ENCODE peak calls at places on chromosome 20, in nine cellular contexts. Q is lung; R is activated T-cell treated with anti-CD3 and anti-CD28 coated beads, Interleukin-2, amount 50 U/mL, for 72 hours; T is activated CD8-positive, alpha-beta memory T cell treated with anti-CD3 and anti-CD28 coated beads for 48 hours; S is M059J; Z is NCI-H446; V is cardiac fibroblast; Y is uterus; I is T-helper 9 cell. D is an unnamed sample.

GRCh38 chr20:19026121-19026878 is 186.1 kb upstream of the SLC24A3 start:
- DNase-seq in Q (peak; percentile 17), R (no peak), T (no peak), S (no peak), Z (no peak), V (no peak), Y (peak; percentile 69), I (no peak), D (peak; percentile 82)

GRCh38 chr20:37295001-37295400 is 5.5 kb downstream of the MANBAL start:
- DNase-seq in Q (no peak), R (peak; percentile 5), T (no peak), S (peak; percentile 100), Z (peak; percentile 17), V (peak; percentile 99), Y (peak; percentile 41), I (no peak), D (peak; percentile 87)

GRCh38 chr20:62171245-62171644 is 11.6 kb upstream of the MTG2 start:
- DNase-seq in Q (no peak), R (no peak), T (no peak), S (no peak), Z (no peak), V (no peak), Y (no peak), I (no peak), D (no peak)

GRCh38 chr20:64224344-64225165 is 31.0 kb upstream of the PCMTD2 start:
- DNase-seq in Q (no peak), R (no peak), T (no peak), S (peak; percentile 91), Z (no peak), V (peak; percentile 93), Y (no peak), I (no peak), D (no peak)

GRCh38 chr20:19966840-19967239 is 50.3 kb upstream of the NAA20 start:
- DNase-seq in Q (no peak), R (no peak), T (no peak), S (no peak), Z (no peak), V (no peak), Y (no peak), I (no peak), D (no peak)

GRCh38 chr20:49541733-49542513 is 26.0 kb downstream of the PTGIS start:
- DNase-seq in Q (peak; percentile 56), R (peak; percentile 73), T (peak; percentile 38), S (peak; percentile 82), Z (peak; percentile 86), V (peak; percentile 83), Y (peak; percentile 78), I (peak; percentile 52), D (peak; percentile 78)

GRCh38 chr20:32474967-32475819 is 109.9 kb downstream of the NOL4L start:
- DNase-seq in Q (peak; percentile 94), R (no peak), T (no peak), S (peak; percentile 97), Z (no peak), V (peak; percentile 92), Y (peak; percentile 93), I (no peak), D (peak; percentile 96)

GRCh38 chr20:41086402-41087324 is 50.7 kb upstream of the PLCG1 start:
- DNase-seq in Q (no peak), R (no peak), T (no peak), S (peak; percentile 60), Z (no peak), V (no peak), Y (no peak), I (no peak), D (no peak)

GRCh38 chr20:36030143-36030542 is 61.8 kb downstream of the CNBD2 start:
- DNase-seq in Q (no peak), R (no peak), T (no peak), S (no peak), Z (no peak), V (peak; percentile 46), Y (peak; percentile 44), I (no peak), D (peak; percentile 75)

GRCh38 chr20:59148713-59149493 is 14.7 kb upstream of the ZNF831 start:
- DNase-seq in Q (no peak), R (peak; percentile 40), T (no peak), S (no peak), Z (no peak), V (no peak), Y (no peak), I (no peak), D (no peak)

GRCh38 chr20:13288357-13288756 is 67.3 kb downstream of the ISM1 start:
- DNase-seq in Q (no peak), R (no peak), T (no peak), S (no peak), Z (no peak), V (no peak), Y (no peak), I (no peak), D (no peak)

GRCh38 chr20:38214871-38215788 is 45.4 kb downstream of the KIAA1755 start:
- DNase-seq in Q (no peak), R (no peak), T (no peak), S (no peak), Z (no peak), V (no peak), Y (no peak), I (no peak), D (peak; percentile 53)

GRCh38 chr20:10731190-10731955 is 57.6 kb upstream of the JAG1 start:
- DNase-seq in Q (no peak), R (no peak), T (no peak), S (peak; percentile 81), Z (peak; percentile 94), V (peak; percentile 76), Y (no peak), I (no peak), D (no peak)

GRCh38 chr20:53800883-53801604 is 207.4 kb upstream of the ZNF217 start:
- DNase-seq in Q (no peak), R (no peak), T (no peak), S (no peak), Z (no peak), V (no peak), Y (no peak), I (no peak), D (no peak)

GRCh38 chr20:50810063-50810462 is 15.2 kb downstream of the BCAS4 start:
- DNase-seq in Q (no peak), R (no peak), T (no peak), S (peak; percentile 47), Z (no peak), V (peak; percentile 52), Y (no peak), I (no peak), D (no peak)

GRCh38 chr20:14055127-14055742 is 59.9 kb downstream of the MACROD2 start:
- DNase-seq in Q (no peak), R (peak; percentile 7), T (no peak), S (peak; percentile 74), Z (peak; percentile 78), V (peak; percentile 80), Y (no peak), I (no peak), D (no peak)

GRCh38 chr20:6863798-6864201 is 96.3 kb downstream of the BMP2 start:
- DNase-seq in Q (no peak), R (no peak), T (no peak), S (no peak), Z (no peak), V (no peak), Y (no peak), I (no peak), D (no peak)

GRCh38 chr20:40568200-40568599 is 120.8 kb downstream of the MAFB start:
- DNase-seq in Q (no peak), R (no peak), T (no peak), S (peak; percentile 31), Z (no peak), V (peak; percentile 10), Y (no peak), I (no peak), D (no peak)